ENCODE peak calls at places on chromosomes 4 and X, in seven cellular contexts. D, P, G, N, X, O and V are unnamed samples.

GRCh38 chrX:68693481-68694410 is 46.3 kb downstream of the STARD8 start:
- DNase-seq in O (peak), G (peak), X (peak), P (peak), D (peak), N (peak), V (peak)

GRCh38 chr4:77950204-77950603 is 87.6 kb downstream of the MRPL1 start:
- DNase-seq in O (no peak), D (no peak), G (no peak), X (no peak), P (no peak), N (no peak), V (no peak)

GRCh38 chr4:47791978-47792377 is 45.9 kb downstream of the CORIN start:
- DNase-seq in G (no peak), O (no peak), N (no peak), P (no peak), X (no peak), D (no peak), V (no peak)

GRCh38 chr4:150582101-150582565 is at the start of gene MAB21L2:
- DNase-seq in X (no peak), P (no peak), G (no peak), D (peak), N (no peak), O (no peak), V (no peak)

GRCh38 chr4:88109123-88109864 is 49.1 kb downstream of the ABCG2 start:
- DNase-seq in N (no peak), D (no peak), P (no peak), G (no peak), X (no peak), O (no peak), V (no peak)

GRCh38 chr4:153489856-153490558 is 23.8 kb downstream of the TMEM131L start:
- DNase-seq in X (no peak), O (no peak), P (no peak), N (no peak), D (no peak), G (no peak), V (no peak)

GRCh38 chrX:120740072-120740471 is 110.2 kb upstream of the C1GALT1C1 start:
- DNase-seq in P (no peak), D (no peak), X (no peak), G (no peak), N (no peak), O (no peak), V (no peak)

GRCh38 chr4:1409079-1409805 is 3.0 kb upstream of the NKX1-1 start:
- DNase-seq in P (no peak), X (no peak), O (no peak), D (no peak), G (no peak), N (no peak), V (no peak)

GRCh38 chrX:39850630-39851152 is 247.1 kb downstream of the BCOR start:
- DNase-seq in D (no peak), P (no peak), X (peak), N (no peak), O (no peak), G (no peak), V (peak)

GRCh38 chrX:107470971-107471370 is 21.5 kb downstream of the FRMPD3 start:
- DNase-seq in O (no peak), X (no peak), D (no peak), G (no peak), N (no peak), P (no peak), V (no peak)